ENCODE peak calls at places on chromosomes 11 and 22, in eight cellular contexts. M is Panc1, G is ovary, X is neural progenitor cell, J is stomach, P is BE2C, L is mammary epithelial cell, F is A673. R is an unnamed sample. For H3K9me3, the result is how much of the 10 kb centered on the place peaks cover.

GRCh38 chr11:93143800-93144199 is 54.0 kb downstream of the SLC36A4 start:
- DNase-seq in L (no peak), J (no peak), F (no peak), G (no peak), P (no peak), X (no peak), M (no peak), R (no peak)

GRCh38 chr11:29161216-29161615 is 855.6 kb downstream of the KCNA4 start:
- DNase-seq in G (no peak), J (no peak), L (peak), P (no peak), M (no peak), X (no peak), F (peak), R (no peak)

GRCh38 chr11:60367009-60367408 is 11.3 kb upstream of the MS4A7 start:
- DNase-seq in G (no peak), M (no peak), J (no peak), L (no peak), X (no peak), P (no peak), F (peak), R (no peak)

GRCh38 chr11:122140535-122140934 is 24.5 kb upstream of the BLID start:
- DNase-seq in X (no peak), M (no peak), F (no peak), P (no peak), J (no peak), L (peak), G (no peak), R (peak)

GRCh38 chr11:93737904-93738612 is 3.2 kb downstream of the TAF1D start:
- DNase-seq in G (no peak), L (peak), F (no peak), J (no peak), X (no peak), P (no peak), M (no peak), R (no peak)

GRCh38 chr11:66015094-66015881 is 3.5 kb downstream of the CST6 start:
- DNase-seq in P (no peak), X (no peak), F (peak), G (no peak), J (no peak), L (no peak), M (no peak), R (peak)

GRCh38 chr11:13963169-13963948 is 836 bp downstream of the SPON1 start:
- DNase-seq in J (no peak), P (no peak), M (no peak), X (peak), G (peak), F (no peak), L (no peak), R (peak)

GRCh38 chr11:22832315-22833041 is 2.9 kb upstream of the SVIP start:
- DNase-seq in M (no peak), G (no peak), P (no peak), L (peak), X (no peak), J (no peak), F (peak), R (no peak)

GRCh38 chr22:34294986-34295385 is 374.7 kb upstream of the LARGE1 start:
- DNase-seq in F (no peak), P (no peak), M (no peak), G (no peak), X (no peak), L (no peak), J (no peak), R (no peak)

GRCh38 chr11:61969838-61970452 is 2.5 kb upstream of the FTH1 start:
- DNase-seq in J (no peak), F (peak), M (no peak), G (no peak), P (no peak), L (peak), X (no peak), R (no peak)

GRCh38 chr11:34050536-34050935 is 995 bp upstream of the CAPRIN1 start:
- DNase-seq in X (no peak), M (no peak), F (peak), L (no peak), P (peak), G (no peak), J (no peak), R (no peak)

GRCh38 chr11:27705873-27706820 is 5.9 kb upstream of the BDNF start:
- DNase-seq in L (no peak), J (no peak), M (no peak), P (no peak), X (peak), F (peak), G (no peak), R (peak)

GRCh38 chr11:131037873-131038272 is 121.6 kb upstream of the SNX19 start:
- DNase-seq in L (no peak), X (peak), G (no peak), M (no peak), P (no peak), J (no peak), F (peak), R (no peak)

GRCh38 chr11:78798567-78799170 is 224.0 kb upstream of the NARS2 start:
- DNase-seq in M (peak), F (peak), J (peak), L (peak), X (peak), G (peak), P (peak), R (peak)

GRCh38 chr22:44522526-44523170 is 24.6 kb upstream of the RTL6 start:
- DNase-seq in M (no peak), F (no peak), L (no peak), P (no peak), G (no peak), X (no peak), J (no peak), R (no peak)

GRCh38 chr22:45344339-45344738 is 34.6 kb downstream of the FAM118A start:
- DNase-seq in F (no peak), P (peak), L (no peak), G (no peak), J (no peak), M (no peak), X (peak), R (no peak)

GRCh38 chr11:123587044-123587443 is 67.4 kb downstream of the SCN3B start:
- DNase-seq in J (no peak), F (no peak), G (no peak), M (no peak), X (no peak), L (no peak), P (peak), R (no peak)

GRCh38 chr11:72730243-72730642 is 22.0 kb downstream of the ARAP1 start:
- DNase-seq in L (no peak), G (no peak), F (no peak), X (no peak), J (no peak), P (no peak), M (no peak), R (no peak)

GRCh38 chr22:27668828-27669797 is 132.4 kb downstream of the MN1 start:
- DNase-seq in F (no peak), X (no peak), M (no peak), L (no peak), P (peak), J (no peak), G (no peak), R (peak)

GRCh38 chr11:114132427-114132826 is 72.9 kb downstream of the ZBTB16 start:
- DNase-seq in P (no peak), M (no peak), L (no peak), F (peak), G (no peak), X (no peak), J (no peak), R (no peak)

GRCh38 chr11:94769897-94770296 is 1.7 kb downstream of the AMOTL1 start:
- DNase-seq in M (no peak), P (no peak), G (no peak), J (no peak), F (no peak), L (no peak), X (no peak), R (no peak)

GRCh38 chr11:128040603-128041002 is 546.8 kb downstream of the ETS1 start:
- DNase-seq in X (no peak), P (no peak), F (no peak), L (no peak), G (no peak), J (no peak), M (no peak), R (no peak)

GRCh38 chr11:128039140-128040021 is 548.0 kb downstream of the ETS1 start:
- DNase-seq in L (peak), P (no peak), J (peak), X (no peak), M (no peak), G (no peak), F (peak), R (no peak)

GRCh38 chr11:128042290-128042751 is 545.0 kb downstream of the ETS1 start:
- DNase-seq in M (no peak), F (no peak), L (no peak), J (no peak), G (no peak), P (no peak), X (no peak), R (no peak)

GRCh38 chr11:128036006-128036405 is 551.4 kb downstream of the ETS1 start:
- DNase-seq in P (no peak), L (no peak), M (no peak), G (no peak), X (no peak), J (no peak), F (no peak), R (no peak)

DNA sequence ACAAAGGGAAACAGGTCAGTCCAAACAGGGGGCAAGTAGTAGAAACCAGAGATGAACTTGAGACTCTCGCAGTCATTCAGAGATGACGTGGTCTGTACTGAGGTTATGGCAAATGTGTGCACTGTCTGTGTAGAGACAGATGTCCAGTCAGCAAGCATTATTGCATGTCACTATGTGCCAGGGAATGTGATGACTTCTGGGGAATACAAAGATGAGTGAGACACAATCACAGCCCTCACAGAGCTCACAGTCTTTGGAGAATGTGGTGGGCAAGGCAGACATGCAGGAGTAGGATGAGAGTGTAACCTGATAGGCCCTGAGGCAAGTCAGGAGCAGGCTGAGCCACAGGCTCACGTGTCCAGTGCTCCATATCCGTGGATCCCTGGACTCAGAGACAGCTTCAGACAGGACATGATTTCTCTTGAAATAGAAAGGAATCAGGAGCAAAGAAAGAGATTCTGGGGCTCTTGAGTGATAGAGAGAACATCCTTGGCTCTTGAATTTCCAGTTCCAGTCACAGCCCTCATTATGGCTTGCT is 550.7 kb downstream of the ETS1 start:
- DNase-seq in X (no peak), L (no peak), J (no peak), M (no peak), F (no peak), G (no peak), P (no peak), R (no peak)
- H3K9me3 ChIP-seq in X (under half), L (under half), J (under half), M (under half), F (under half), G (under half), P (under half), R (under half)

DNA sequence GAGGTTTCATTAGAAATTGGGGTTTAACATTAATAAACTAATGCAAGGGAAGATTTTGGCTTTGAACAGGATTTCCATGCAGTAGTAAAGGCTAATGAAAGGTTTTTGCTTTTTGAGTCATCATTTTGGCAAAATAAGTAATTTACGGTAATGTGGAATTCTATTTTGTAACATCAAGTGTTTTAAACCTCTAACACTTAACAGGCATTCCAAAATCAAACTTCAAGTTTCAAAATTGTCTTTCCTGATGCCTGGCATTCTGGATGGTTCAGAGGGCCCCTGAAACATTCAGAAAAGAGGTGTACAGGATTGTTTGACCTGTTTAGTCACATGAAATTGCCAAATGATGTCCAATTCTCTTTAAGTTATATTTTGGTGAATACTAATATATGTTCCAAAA is 90.4 kb upstream of the GNAZ start:
- DNase-seq in L (no peak), M (no peak), J (no peak), G (no peak), F (no peak), P (no peak), X (no peak), R (no peak)
- H3K9me3 ChIP-seq in L (under half), M (under half), J (under half), G (under half), F (under half), P (under half), X (under half), R (under half)

GRCh38 chr22:47396515-47396914 is 634.1 kb downstream of the TBC1D22A start:
- DNase-seq in F (no peak), X (no peak), J (no peak), L (no peak), P (no peak), G (no peak), M (no peak), R (no peak)
- H3K9me3 ChIP-seq in F (under half), X (under half), J (under half), L (half or more), P (under half), G (under half), M (under half), R (under half)

DNA sequence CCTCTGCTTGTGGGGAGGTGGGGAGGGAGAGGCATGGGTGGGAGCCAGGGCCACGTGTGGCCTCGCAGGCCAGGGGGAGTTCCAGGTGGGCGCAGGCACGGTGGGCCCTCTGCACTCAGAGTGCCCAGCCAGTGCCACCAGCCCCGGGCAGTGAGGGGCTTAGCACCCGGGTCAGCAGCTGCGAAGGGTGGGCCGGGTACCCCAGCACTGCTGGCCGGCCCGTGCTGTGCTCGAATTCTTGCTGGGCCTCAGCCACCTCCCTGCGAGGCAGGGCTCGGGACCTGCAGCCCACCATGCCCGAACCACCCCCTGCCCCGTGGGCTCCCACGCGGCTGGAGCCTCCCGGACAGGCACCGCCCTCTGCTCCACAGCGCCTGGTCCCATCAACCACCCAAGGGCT is 1277.2 kb downstream of the JRKL start:
- DNase-seq in P (no peak), M (no peak), L (no peak), F (no peak), X (no peak), G (no peak), J (no peak), R (no peak)
- H3K9me3 ChIP-seq in P (under half), M (under half), L (under half), F (under half), X (under half), G (under half), J (under half), R (under half)

GRCh38 chr22:47392729-47393128 is 630.3 kb downstream of the TBC1D22A start:
- DNase-seq in L (no peak), X (no peak), G (no peak), P (no peak), M (no peak), F (no peak), J (no peak), R (no peak)
- H3K9me3 ChIP-seq in L (half or more), X (under half), G (under half), P (under half), M (under half), F (under half), J (under half), R (under half)

GRCh38 chr22:48827228-48827810 is 1000.4 kb downstream of the BRD1 start:
- DNase-seq in M (no peak), P (no peak), F (peak), J (no peak), G (no peak), L (no peak), X (no peak), R (no peak)
- H3K9me3 ChIP-seq in M (under half), P (under half), F (under half), J (under half), G (under half), L (under half), X (under half), R (under half)

GRCh38 chr22:49214976-49215375 is 612.7 kb downstream of the BRD1 start:
- DNase-seq in F (no peak), X (no peak), M (no peak), J (peak), L (no peak), G (no peak), P (no peak), R (no peak)
- H3K9me3 ChIP-seq in F (under half), X (under half), M (under half), J (under half), L (half or more), G (under half), P (under half), R (under half)

GRCh38 chr11:58782066-58782465 is 50.3 kb upstream of the GLYAT start:
- DNase-seq in X (no peak), L (no peak), J (no peak), M (no peak), G (no peak), F (no peak), P (no peak), R (no peak)
- H3K9me3 ChIP-seq in X (under half), L (under half), J (under half), M (under half), G (under half), F (under half), P (under half), R (under half)

GRCh38 chr11:91788764-91789163 is 435.9 kb upstream of the FAT3 start:
- DNase-seq in G (no peak), J (no peak), X (no peak), F (no peak), P (no peak), M (no peak), L (no peak), R (no peak)

GRCh38 chr11:91778758-91779157 is 445.9 kb upstream of the FAT3 start:
- DNase-seq in X (no peak), G (no peak), F (no peak), M (no peak), P (no peak), J (no peak), L (no peak), R (no peak)

DNA sequence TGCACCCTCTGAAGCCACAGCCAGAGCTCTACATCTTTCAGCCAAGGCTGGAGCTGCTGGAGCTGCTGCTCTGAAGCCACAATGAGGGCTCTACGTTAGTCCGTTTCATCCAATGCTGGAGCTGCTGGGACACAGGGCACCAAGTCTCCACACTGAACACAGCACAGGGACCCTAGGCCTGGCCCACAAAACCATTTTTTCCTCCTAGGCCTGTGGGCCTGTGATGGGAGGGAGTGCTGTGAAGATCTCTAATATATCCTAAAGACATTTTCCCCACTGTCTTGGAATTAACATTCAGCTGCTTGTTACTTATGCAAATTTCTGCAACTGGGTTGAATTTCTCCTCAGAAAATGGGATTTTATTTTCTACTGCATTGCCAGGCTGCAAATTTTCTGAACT is 441.4 kb upstream of the FAT3 start:
- DNase-seq in X (no peak), G (no peak), L (no peak), M (no peak), J (no peak), F (no peak), P (no peak), R (no peak)
- H3K9me3 ChIP-seq in X (under half), G (under half), L (under half), M (under half), J (under half), F (under half), P (under half), R (under half)

GRCh38 chr22:47567126-47567730 is 804.8 kb downstream of the TBC1D22A start:
- DNase-seq in X (no peak), J (no peak), F (no peak), G (no peak), M (no peak), P (no peak), L (no peak), R (peak)

GRCh38 chr22:47565607-47566006 is 803.2 kb downstream of the TBC1D22A start:
- DNase-seq in F (no peak), M (no peak), J (no peak), G (no peak), L (no peak), X (no peak), P (no peak), R (no peak)

GRCh38 chr22:47569389-47570299 is 807.2 kb downstream of the TBC1D22A start:
- DNase-seq in G (no peak), L (no peak), F (no peak), M (no peak), X (no peak), J (no peak), P (no peak), R (peak)

GRCh38 chr22:47568700-47569099 is 806.2 kb downstream of the TBC1D22A start:
- DNase-seq in P (no peak), F (no peak), J (no peak), G (no peak), M (no peak), L (no peak), X (no peak), R (peak)

DNA sequence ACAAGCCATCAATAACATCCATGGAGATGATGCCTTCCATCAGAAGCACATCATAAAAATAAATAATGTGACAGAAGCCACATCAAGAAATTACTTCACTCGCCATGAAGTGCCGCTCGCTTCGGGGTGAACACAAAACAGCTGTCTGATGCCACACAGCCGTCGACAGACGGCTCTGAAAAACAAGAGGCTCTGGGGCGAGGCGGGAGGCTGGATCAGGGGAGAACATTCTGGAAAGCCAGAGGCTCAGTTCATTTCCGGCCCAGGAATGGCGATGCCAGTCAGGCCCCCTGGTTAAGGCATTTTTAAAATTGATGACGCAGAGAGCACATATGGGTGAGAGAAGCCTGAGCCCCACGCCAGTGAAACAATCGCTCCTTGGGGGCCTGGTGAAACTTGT is 805.3 kb downstream of the TBC1D22A start:
- DNase-seq in M (no peak), G (no peak), J (no peak), L (no peak), P (no peak), X (no peak), F (no peak), R (peak)
- H3K9me3 ChIP-seq in M (under half), G (under half), J (under half), L (under half), P (under half), X (under half), F (under half), R (under half)

R was measured in SJSA1.